ENCODE peak calls at places on chromosomes 4 and X, in five cellular contexts. Q is body of pancreas, O is Peyer's patch, Z is adrenal gland, I is gastrocnemius medialis. F is an unnamed sample.
A peak's percentile ranks its signal among the peaks of the same experiment; 100 is the strongest.

GRCh38 chr4:76588268-76588667 is 153.2 kb downstream of the SHROOM3 start:
- DNase-seq in Z (no peak), I (no peak), O (no peak), Q (no peak), F (no peak)

GRCh38 chr4:108060686-108061321 is 71.1 kb downstream of the HADH start:
- DNase-seq in O (no peak), Z (no peak), I (no peak), Q (no peak), F (no peak)

GRCh38 chr4:84971319-84971932 is 4.9 kb upstream of the WDFY3 start:
- DNase-seq in Z (no peak), O (no peak), I (no peak), Q (no peak), F (no peak)

GRCh38 chr4:15400911-15401671 is 26.7 kb upstream of the C1QTNF7 start:
- DNase-seq in Z (peak; percentile 47), O (no peak), I (peak; percentile 54), Q (peak; percentile 56), F (peak; percentile 65)

GRCh38 chr4:123397276-123398150 is 918 bp downstream of the SPRY1 start:
- DNase-seq in Z (peak; percentile 31), O (peak; percentile 76), I (peak; percentile 70), Q (peak; percentile 80), F (peak; percentile 52)

GRCh38 chr4:147732516-147733193 is 767 bp downstream of the ARHGAP10 start:
- DNase-seq in Z (peak; percentile 56), Q (peak; percentile 43), I (peak; percentile 48), O (peak; percentile 60), F (peak; percentile 47)

GRCh38 chr4:6935961-6936360 is 26.3 kb downstream of the TBC1D14 start:
- DNase-seq in O (no peak), Z (no peak), I (no peak), Q (no peak), F (no peak)

GRCh38 chr4:173522160-173522873 is 7.7 kb downstream of the HAND2 start:
- DNase-seq in Z (peak; percentile 58), Q (peak; percentile 63), O (peak; percentile 70), I (peak; percentile 61), F (peak; percentile 94)

GRCh38 chr4:101155368-101155767 is 192.0 kb downstream of the PPP3CA start:
- DNase-seq in Z (no peak), I (no peak), O (no peak), Q (no peak), F (no peak)

GRCh38 chr4:80340036-80340435 is 4.5 kb downstream of the CFAP299 start:
- DNase-seq in Z (no peak), O (no peak), I (no peak), Q (no peak), F (no peak)

GRCh38 chr4:7034262-7035081 is 8.7 kb upstream of the TADA2B start:
- DNase-seq in Z (peak; percentile 51), Q (peak; percentile 78), O (no peak), I (no peak), F (peak; percentile 25)

GRCh38 chrX:54640103-54640428 is 110.0 kb downstream of the GNL3L start:
- DNase-seq in I (no peak), Q (no peak), O (no peak), Z (no peak), F (no peak)

GRCh38 chr4:54228064-54228527 is 997 bp upstream of the PDGFRA start:
- DNase-seq in Z (peak; percentile 70), I (peak; percentile 51), O (peak; percentile 75), Q (peak; percentile 58), F (peak; percentile 86)

GRCh38 chrX:152897216-152898144 is at the start of gene ZNF185:
- DNase-seq in I (no peak), Z (peak; percentile 46), O (peak; percentile 57), Q (peak; percentile 63), F (no peak)

GRCh38 chrX:107713205-107714195 is 62.1 kb downstream of the TSC22D3 start:
- DNase-seq in Q (no peak), Z (no peak), I (peak; percentile 71), O (no peak), F (no peak)

GRCh38 chrX:40111868-40112267 is 14.1 kb upstream of the BCOR start:
- DNase-seq in I (no peak), O (no peak), Q (no peak), Z (no peak), F (no peak)

GRCh38 chr4:142373610-142374009 is 472.5 kb downstream of the INPP4B start:
- DNase-seq in Z (no peak), Q (no peak), O (no peak), I (no peak), F (no peak)

GRCh38 chrX:136525738-136526606 is 6.0 kb upstream of the VGLL1 start:
- DNase-seq in Z (peak; percentile 85), O (no peak), I (peak; percentile 86), Q (peak; percentile 62), F (peak; percentile 79)

GRCh38 chr4:159764343-159764952 is 661.6 kb downstream of the RAPGEF2 start:
- DNase-seq in Q (peak; percentile 53), O (no peak), Z (peak; percentile 37), I (no peak), F (no peak)

GRCh38 chrX:123993326-123993725 is 31.8 kb downstream of the STAG2 start:
- DNase-seq in Z (no peak), O (no peak), I (no peak), Q (no peak), F (no peak)

GRCh38 chr4:95957054-95957453 is 117.2 kb downstream of the PDHA2 start:
- DNase-seq in Z (no peak), I (no peak), O (no peak), Q (no peak), F (no peak)

GRCh38 chrX:106917830-106918500 is 2.2 kb upstream of the CLDN2 start:
- DNase-seq in Q (peak; percentile 54), O (no peak), Z (peak; percentile 53), I (no peak), F (no peak)

GRCh38 chr4:118931791-118932190 is 43.1 kb downstream of the SYNPO2 start:
- DNase-seq in I (no peak), Z (no peak), O (no peak), Q (no peak), F (no peak)

GRCh38 chr4:118923891-118924290 is 35.2 kb downstream of the SYNPO2 start:
- DNase-seq in O (no peak), I (no peak), Z (no peak), Q (no peak), F (no peak)

GRCh38 chr4:118927976-118928375 is 39.3 kb downstream of the SYNPO2 start:
- DNase-seq in I (no peak), O (no peak), Z (no peak), Q (peak; percentile 41), F (peak; percentile 74)
- H3K27ac ChIP-seq in I (no peak overlapping the region), O (no peak overlapping the region), Z (no peak overlapping the region), Q (no peak overlapping the region), F (peak overlapping the region; percentile 25)

GRCh38 chrX:41382699-41383645 is 49.0 kb downstream of the DDX3X start:
- DNase-seq in Q (no peak), O (peak; percentile 51), I (no peak), Z (peak; percentile 20), F (no peak)
- TF ChIP-seq POLR2A in Q (no peak), O (no peak), I (no peak), Z (no peak), F (no peak)

DNA sequence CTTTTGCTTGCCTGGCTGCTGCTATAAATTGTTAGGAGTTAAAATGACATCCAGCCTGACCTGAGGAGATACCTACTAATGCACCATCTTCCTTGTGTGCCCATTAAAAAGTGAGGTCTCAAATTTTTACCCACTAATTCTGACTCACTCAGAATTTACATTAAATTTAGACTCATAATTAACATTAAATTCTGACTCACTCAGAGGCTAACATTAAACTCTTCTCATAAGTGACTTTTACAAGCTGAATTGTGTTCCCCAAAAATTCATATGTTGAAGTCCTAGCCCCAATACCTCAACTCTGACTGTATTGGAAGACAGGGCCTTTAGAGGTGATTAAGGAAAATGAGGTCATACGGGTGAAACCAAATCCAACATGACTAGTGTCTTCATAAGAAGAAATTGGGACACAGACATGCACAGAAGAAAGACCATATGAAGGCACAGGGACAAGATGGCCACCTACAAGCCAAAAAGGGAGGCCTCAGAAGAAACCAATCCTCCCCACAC is 11.8 kb downstream of the CASP6 start:
- DNase-seq in Z (no peak), O (no peak), Q (no peak), I (no peak), F (no peak)
- H3K27ac ChIP-seq in Z (no peak overlapping the region), O (no peak overlapping the region), Q (no peak overlapping the region), I (no peak overlapping the region), F (no peak overlapping the region)

GRCh38 chr4:168832746-168833575 is 177.1 kb downstream of the CBR4 start:
- DNase-seq in O (peak; percentile 56), Z (peak; percentile 47), I (peak; percentile 38), Q (no peak), F (peak; percentile 48)
- TF ChIP-seq POLR2A in O (no peak), Z (peak; percentile 42), I (no peak), Q (no peak), F (no peak)

DNA sequence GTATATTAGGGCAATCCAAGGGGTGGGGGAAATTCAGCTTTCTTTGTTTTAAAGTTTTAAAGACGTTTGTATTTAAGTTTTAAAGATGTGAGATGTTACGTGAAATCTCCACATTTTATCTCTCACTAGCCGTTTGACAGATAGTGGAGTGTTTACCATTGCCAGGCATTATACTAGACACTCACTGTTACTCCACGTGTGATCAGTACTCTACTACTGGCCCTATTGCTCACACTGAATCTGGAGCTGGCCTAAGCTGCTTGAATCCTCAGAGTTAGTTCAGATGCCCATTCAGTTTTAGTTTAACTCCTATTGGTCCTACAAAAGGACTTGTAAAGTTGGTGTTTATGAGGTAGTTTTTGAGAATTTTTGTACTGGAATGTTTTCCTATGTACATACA is 4.5 kb downstream of the ADAD1 start:
- DNase-seq in O (no peak), Z (no peak), Q (no peak), I (no peak), F (no peak)
- H3K27ac ChIP-seq in O (no peak overlapping the region), Z (no peak overlapping the region), Q (no peak overlapping the region), I (no peak overlapping the region), F (no peak overlapping the region)

DNA sequence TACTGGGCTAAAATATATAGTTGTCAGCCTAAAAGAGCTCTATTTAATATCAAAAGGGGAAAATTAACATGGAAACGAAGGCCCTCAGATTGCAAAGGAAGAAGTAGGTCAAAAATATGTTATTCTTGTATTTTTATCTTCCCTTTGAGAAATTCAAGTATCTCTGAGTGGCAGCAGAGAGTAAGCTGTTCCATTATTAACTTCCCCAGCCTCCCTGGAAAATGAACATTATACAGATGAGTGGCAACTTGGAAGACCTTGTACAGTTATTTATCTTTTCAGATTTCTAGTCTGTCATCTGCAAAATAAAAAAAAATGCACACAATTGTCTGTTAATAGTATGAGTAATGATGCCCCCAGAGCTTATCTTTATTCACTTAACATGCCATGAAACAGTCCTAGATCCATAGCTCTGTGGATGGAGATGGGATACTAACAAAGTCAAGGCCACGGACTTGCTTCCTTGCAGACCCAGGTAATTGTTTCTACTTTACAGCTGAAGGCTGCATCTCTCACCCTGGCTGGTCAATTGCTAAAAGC is 93.0 kb downstream of the CORIN start:
- DNase-seq in Z (no peak), Q (no peak), I (no peak), O (no peak), F (no peak)
- TF ChIP-seq POLR2A in Z (no peak), Q (no peak), I (no peak), O (no peak), F (no peak)